ENCODE peak calls at places on chromosomes 7 and 10, in four cellular contexts. W, S, U and Q are unnamed samples.

GRCh38 chr7:116999316-116999715 is 46.0 kb downstream of the ST7 start:
- DNase-seq in W (no peak), S (no peak), U (no peak), Q (no peak)

GRCh38 chr10:116465541-116465940 is 37.9 kb downstream of the PNLIPRP3 start:
- DNase-seq in S (no peak), W (no peak), U (no peak), Q (no peak)

GRCh38 chr10:113930482-113931057 is 76.1 kb downstream of the NHLRC2 start:
- DNase-seq in S (no peak), U (no peak), W (no peak), Q (no peak)

GRCh38 chr10:112369495-112370423 is 4.2 kb upstream of the ACSL5 start:
- DNase-seq in S (no peak), U (no peak), W (no peak), Q (no peak)

GRCh38 chr7:123352226-123352550 is 152.4 kb upstream of the SLC13A1 start:
- DNase-seq in U (no peak), W (no peak), S (no peak), Q (no peak)

GRCh38 chr7:379456-380225 is 89.7 kb downstream of the FOXL3 start:
- DNase-seq in U (no peak), S (no peak), W (peak), Q (peak)

GRCh38 chr7:29569648-29570047 is 6.0 kb downstream of the PRR15 start:
- DNase-seq in U (no peak), W (no peak), S (peak), Q (no peak)

GRCh38 chr10:3350790-3351364 is 178.3 kb upstream of the PITRM1 start:
- DNase-seq in W (no peak), U (no peak), S (no peak), Q (no peak)

GRCh38 chr7:22435105-22435504 is 64.9 kb downstream of the STEAP1B start:
- DNase-seq in U (no peak), S (no peak), W (no peak), Q (no peak)

GRCh38 chr7:42167914-42168236 is 69.1 kb downstream of the GLI3 start:
- DNase-seq in U (no peak), W (no peak), S (no peak), Q (no peak)

GRCh38 chr7:135320277-135320676 is 86.6 kb downstream of the STRA8 start:
- DNase-seq in W (peak), S (no peak), U (peak), Q (no peak)

GRCh38 chr7:121180436-121181063 is 148.2 kb upstream of the WNT16 start:
- DNase-seq in W (no peak), S (no peak), U (no peak), Q (no peak)

GRCh38 chr7:6320791-6321190 is 48.4 kb upstream of the CYTH3 start:
- DNase-seq in S (no peak), U (no peak), W (no peak), Q (no peak)

GRCh38 chr10:97479939-97480338 is 18.3 kb downstream of the MMS19 start:
- DNase-seq in U (no peak), S (peak), W (no peak), Q (no peak)

GRCh38 chr10:45376364-45376801 is 2.4 kb downstream of the ALOX5 start:
- DNase-seq in U (no peak), S (peak), W (no peak), Q (no peak)

GRCh38 chr10:33237736-33238624 is 96.5 kb downstream of the NRP1 start:
- DNase-seq in S (no peak), U (no peak), W (no peak), Q (no peak)

GRCh38 chr10:129542589-129542988 is 75.5 kb downstream of the MGMT start:
- DNase-seq in U (no peak), W (no peak), S (no peak), Q (no peak)

GRCh38 chr7:96928965-96929364 is 76.4 kb upstream of the DLX6 start:
- DNase-seq in S (no peak), U (no peak), W (no peak), Q (no peak)

GRCh38 chr7:142629588-142630260 is 119.5 kb upstream of the PRSS1 start:
- DNase-seq in U (no peak), W (no peak), S (no peak), Q (no peak)

GRCh38 chr10:85713885-85714284 is 652.7 kb downstream of the GRID1 start:
- DNase-seq in W (no peak), U (no peak), S (no peak), Q (no peak)

GRCh38 chr7:19377611-19378339 is 232.6 kb upstream of the FERD3L start:
- DNase-seq in U (no peak), W (no peak), S (no peak), Q (no peak)

GRCh38 chr7:142795339-142795863 is 24.6 kb downstream of the PRSS2 start:
- DNase-seq in W (no peak), S (no peak), U (no peak), Q (no peak)

GRCh38 chr7:29563590-29564454 is at the start of gene PRR15:
- DNase-seq in W (peak), S (peak), U (no peak), Q (no peak)

GRCh38 chr7:108568801-108569380 is 615 bp downstream of the THAP5 start:
- DNase-seq in S (no peak), W (no peak), U (no peak), Q (no peak)

GRCh38 chr10:70441161-70441876 is at the start of gene NODAL:
- DNase-seq in W (no peak), U (no peak), S (peak), Q (no peak)

GRCh38 chr7:111080495-111081105 is 10.3 kb upstream of the LRRN3 start:
- DNase-seq in U (no peak), W (no peak), S (no peak), Q (no peak)

GRCh38 chr10:98589007-98589406 is 142.3 kb upstream of the HPS1 start:
- DNase-seq in W (no peak), S (no peak), U (no peak), Q (no peak)

GRCh38 chr7:134355925-134356324 is 39.2 kb upstream of the SLC35B4 start:
- DNase-seq in S (peak), U (peak), W (peak), Q (no peak)

GRCh38 chr10:101778781-101779543 is 3.0 kb upstream of the FGF8 start:
- DNase-seq in U (no peak), W (no peak), S (no peak), Q (no peak)

GRCh38 chr7:148987010-148987750 is 41.1 kb downstream of the PDIA4 start:
- DNase-seq in S (peak), W (peak), U (peak), Q (peak)

GRCh38 chr10:101222683-101223273 is 6.5 kb downstream of the LBX1 start:
- DNase-seq in U (no peak), W (no peak), S (no peak), Q (no peak)

GRCh38 chr7:23410446-23411183 is 59.7 kb downstream of the IGF2BP3 start:
- DNase-seq in S (peak), W (no peak), U (no peak), Q (no peak)

GRCh38 chr7:2000801-2001321 is 231.9 kb downstream of the MAD1L1 start:
- DNase-seq in W (no peak), S (no peak), U (no peak), Q (no peak)

GRCh38 chr10:49114718-49115014 is 656 bp downstream of the VSTM4 start:
- DNase-seq in U (no peak), S (no peak), W (no peak), Q (no peak)
- H3K4me3 ChIP-seq in U (peak), S (no peak), W (peak), Q (peak)

GRCh38 chr10:29256019-29256418 is 32.9 kb upstream of the LYZL1 start:
- DNase-seq in W (no peak), U (no peak), S (no peak), Q (no peak)

GRCh38 chr10:29254123-29255046 is 34.5 kb upstream of the LYZL1 start:
- DNase-seq in S (peak), U (no peak), W (no peak), Q (no peak)

GRCh38 chr10:29256531-29256930 is 32.3 kb upstream of the LYZL1 start:
- DNase-seq in U (no peak), W (no peak), S (peak), Q (no peak)

GRCh38 chr10:29255117-29255516 is 33.8 kb upstream of the LYZL1 start:
- DNase-seq in U (no peak), W (no peak), S (no peak), Q (no peak)

GRCh38 chr10:29253096-29254029 is 35.5 kb upstream of the LYZL1 start:
- DNase-seq in S (no peak), W (no peak), U (no peak), Q (no peak)
- TF ChIP-seq CTCF in S (no peak), W (no peak), U (no peak), Q (no peak)

DNA sequence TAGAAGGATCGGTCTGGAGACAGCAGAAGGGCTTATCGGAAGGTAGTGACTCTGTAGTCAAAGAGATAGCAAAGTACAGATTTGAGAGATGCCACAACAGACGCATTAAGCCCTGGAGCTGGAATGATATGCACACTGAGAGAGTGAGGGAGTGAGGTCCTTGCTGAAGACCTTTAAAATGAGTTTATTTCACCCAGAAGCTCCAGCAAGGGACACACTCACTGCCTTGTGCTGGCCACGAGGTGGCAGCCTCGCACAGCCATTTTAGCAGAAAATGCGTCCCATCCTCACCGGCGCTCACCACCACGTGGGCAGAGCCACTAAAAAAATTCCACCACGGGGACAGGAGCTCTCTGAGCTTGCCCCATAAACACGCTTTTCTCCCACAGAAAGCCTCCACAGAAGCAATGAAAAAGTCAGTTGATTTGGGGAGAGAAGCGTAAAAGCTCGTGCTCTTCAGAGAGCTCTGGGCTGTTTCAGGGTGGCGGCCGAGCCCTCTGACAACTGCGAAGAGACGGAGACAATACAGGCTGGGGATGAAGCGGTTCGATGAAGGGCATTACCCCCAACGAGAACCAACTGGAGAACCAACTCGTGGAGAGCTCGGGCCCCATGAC is 163.0 kb upstream of the KLF14 start:
- DNase-seq in S (peak), U (no peak), W (peak), Q (no peak)
- TF ChIP-seq POLR2A in S (no peak), U (no peak), W (no peak), Q (no peak)

GRCh38 chr10:73576890-73577591 is 14.1 kb downstream of the USP54 start:
- DNase-seq in W (no peak), U (no peak), S (no peak), Q (no peak)

GRCh38 chr10:73577788-73578187 is 13.4 kb downstream of the USP54 start:
- DNase-seq in S (no peak), W (peak), U (peak), Q (peak)

GRCh38 chr10:73581912-73582311 is 9.2 kb downstream of the USP54 start:
- DNase-seq in S (no peak), U (no peak), W (no peak), Q (no peak)

GRCh38 chr10:73576178-73576889 is 14.8 kb downstream of the USP54 start:
- DNase-seq in U (peak), S (peak), W (peak), Q (peak)
- H3K4me3 ChIP-seq in U (peak), S (no peak), W (no peak), Q (no peak)

GRCh38 chr7:12685550-12685949 is 1.9 kb upstream of the ARL4A start:
- DNase-seq in W (peak), U (peak), S (peak), Q (peak)
- TF ChIP-seq CTCF in W (no peak), U (peak), S (peak), Q (no peak)

DNA sequence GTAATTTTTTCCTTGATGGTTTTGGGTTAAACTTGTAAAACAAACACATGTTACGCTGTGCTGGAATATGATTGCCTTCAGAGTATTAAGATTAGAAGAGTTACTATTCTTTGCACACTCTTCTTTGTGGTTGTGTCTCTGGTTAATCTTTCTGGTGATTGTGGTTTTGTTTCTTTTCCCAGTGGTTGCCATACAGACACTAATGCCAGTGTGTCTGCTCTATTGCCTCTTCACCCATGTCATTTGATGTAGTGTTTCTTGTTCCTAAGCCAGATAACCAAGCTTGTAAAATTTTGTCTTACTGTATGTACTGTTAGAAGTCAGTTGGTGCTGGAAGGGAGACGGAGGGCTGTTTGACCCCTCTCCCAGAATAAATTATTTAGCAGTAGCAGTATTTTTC is 124.8 kb downstream of the PHTF2 start:
- DNase-seq in S (peak), W (no peak), U (no peak), Q (no peak)
- TF ChIP-seq POLR2A in S (no peak), W (no peak), U (no peak), Q (no peak)

DNA sequence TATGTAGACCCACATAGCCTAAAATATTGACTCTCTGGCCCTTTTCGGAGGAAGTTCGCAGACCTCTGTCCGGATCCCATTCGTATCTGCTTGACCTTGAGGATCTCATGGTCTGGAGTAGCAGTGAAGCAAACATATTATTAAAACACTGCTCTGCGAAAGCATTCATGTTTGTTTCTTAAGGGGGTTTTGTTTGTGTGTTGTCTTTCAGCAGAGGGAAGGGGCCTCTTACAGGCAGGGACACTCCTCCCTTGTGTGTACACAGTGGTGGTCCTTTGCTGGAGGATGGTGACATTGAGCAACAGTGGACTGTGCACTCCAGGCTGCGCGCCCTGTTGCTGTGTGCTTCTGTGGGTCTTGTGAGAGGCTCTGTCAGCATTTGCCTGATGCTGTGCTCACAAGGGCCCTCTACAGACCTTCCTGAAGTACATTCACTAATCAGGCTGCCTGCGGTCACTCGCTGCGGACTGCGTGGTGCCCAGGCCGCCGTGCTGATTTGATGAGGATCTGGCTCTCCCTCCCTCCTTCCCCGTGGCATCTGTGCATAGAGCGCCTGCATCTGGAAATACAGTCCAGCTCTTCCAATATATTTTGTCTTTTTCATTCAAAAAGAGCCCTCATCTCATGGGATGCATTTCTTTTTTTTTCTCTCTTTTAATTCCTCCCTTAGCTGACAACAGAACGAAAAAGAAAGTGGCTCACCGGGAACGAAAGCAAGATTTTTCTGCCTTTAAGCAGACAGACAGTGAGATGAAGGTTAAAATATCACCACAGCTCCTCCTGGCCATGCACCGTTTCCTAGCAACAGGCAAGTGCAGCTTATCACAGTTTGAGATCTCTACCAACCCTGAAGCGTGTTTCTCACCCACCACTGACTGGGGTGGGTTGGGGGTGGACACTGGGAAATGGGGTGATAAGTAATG is 135.8 kb downstream of the CNNM2 start:
- DNase-seq in S (peak), W (peak), U (peak), Q (no peak)
- H3K4me3 ChIP-seq in S (no peak), W (peak), U (peak), Q (no peak)